ENCODE peak calls at places on chromosome 4, in six cellular contexts. V is naive thymus-derived CD8-positive, alpha-beta T cell; M is transverse colon; N is activated CD4-positive, alpha-beta T cell treated with anti-CD3 and anti-CD28 coated beads, Interleukin-2, amount 10 ng/mL, durations not matched to agents 7 days and 5 days; W is AG09319; U is astrocyte of the hippocampus. T is an unnamed sample.

GRCh38 chr4:95510877-95511276 is 37.9 kb downstream of the UNC5C start:
- DNase-seq in N (no peak), M (no peak), W (no peak), V (no peak), U (no peak), T (no peak)

GRCh38 chr4:153151535-153152452 is 52.4 kb upstream of the TRIM2 start:
- DNase-seq in V (no peak), W (no peak), N (no peak), U (peak), M (peak), T (no peak)

GRCh38 chr4:5474756-5475155 is 233.6 kb downstream of the EVC2 start:
- DNase-seq in U (peak), V (no peak), W (no peak), N (no peak), M (no peak), T (no peak)

GRCh38 chr4:1712216-1713002 is at the start of gene SLBP:
- DNase-seq in U (peak), N (peak), W (peak), M (peak), V (peak), T (peak)

GRCh38 chr4:174214102-174214878 is 69.2 kb downstream of the FBXO8 start:
- DNase-seq in W (no peak), U (peak), N (peak), V (peak), M (no peak), T (no peak)

GRCh38 chr4:158051401-158052235 is 121.2 kb downstream of the GASK1B start:
- DNase-seq in N (no peak), U (peak), V (no peak), W (peak), M (no peak), T (no peak)

GRCh38 chr4:81360722-81361121 is 111.0 kb downstream of the RASGEF1B start:
- DNase-seq in N (no peak), U (no peak), W (no peak), M (no peak), V (no peak), T (no peak)

GRCh38 chr4:6898763-6899162 is 10.9 kb upstream of the TBC1D14 start:
- DNase-seq in V (no peak), N (no peak), M (peak), W (no peak), U (no peak), T (peak)

GRCh38 chr4:168630445-168631187 is 133.8 kb downstream of the PALLD start:
- DNase-seq in N (no peak), U (peak), W (no peak), V (no peak), M (no peak), T (no peak)

GRCh38 chr4:147735413-147736301 is 3.8 kb downstream of the ARHGAP10 start:
- DNase-seq in U (peak), W (no peak), M (no peak), N (no peak), V (no peak), T (peak)

GRCh38 chr4:176393306-176394013 is 73.7 kb downstream of the SPCS3 start:
- DNase-seq in M (no peak), W (peak), U (no peak), N (no peak), V (no peak), T (no peak)

GRCh38 chr4:186725422-186726149 is 1.9 kb upstream of the FAT1 start:
- DNase-seq in W (no peak), U (peak), N (no peak), M (peak), V (no peak), T (no peak)

GRCh38 chr4:7034262-7035081 is 8.7 kb upstream of the TADA2B start:
- DNase-seq in W (no peak), N (no peak), U (peak), V (no peak), M (no peak), T (no peak)

GRCh38 chr4:180710643-180711337 is 1532.4 kb upstream of the TENM3 start:
- DNase-seq in V (no peak), M (no peak), W (no peak), U (peak), N (no peak), T (no peak)

GRCh38 chr4:165464338-165464737 is 85.5 kb downstream of the CPE start:
- DNase-seq in M (no peak), N (no peak), U (no peak), W (no peak), V (no peak), T (no peak)

GRCh38 chr4:115575851-115576250 is 462.4 kb upstream of the NDST4 start:
- DNase-seq in N (no peak), W (no peak), U (peak), M (no peak), V (no peak), T (no peak)

GRCh38 chr4:153929651-153930050 is 140.8 kb upstream of the SFRP2 start:
- DNase-seq in U (peak), V (no peak), W (no peak), M (no peak), N (no peak), T (no peak)

GRCh38 chr4:137693641-137694040 is 161.3 kb upstream of the PCDH18 start:
- DNase-seq in V (no peak), M (no peak), W (no peak), N (no peak), U (no peak), T (no peak)

GRCh38 chr4:158444621-158445020 is 77.1 kb upstream of the RXFP1 start:
- DNase-seq in U (peak), W (no peak), M (no peak), V (no peak), N (no peak), T (no peak)

GRCh38 chr4:41644288-41644914 is 104.1 kb downstream of the PHOX2B start:
- DNase-seq in W (no peak), U (peak), M (peak), N (peak), V (no peak), T (no peak)

GRCh38 chr4:174523003-174523693 is 860 bp upstream of the HPGD start:
- DNase-seq in N (no peak), M (peak), V (peak), U (peak), W (no peak), T (no peak)

GRCh38 chr4:44914223-44914622 is 187.9 kb upstream of the GNPDA2 start:
- DNase-seq in U (no peak), V (no peak), N (no peak), W (no peak), M (no peak), T (no peak)

GRCh38 chr4:69032847-69033638 is 63.2 kb upstream of the UGT2B7 start:
- DNase-seq in N (no peak), M (peak), W (no peak), V (no peak), U (no peak), T (no peak)

GRCh38 chr4:67558493-67558892 is at the start of gene STAP1:
- DNase-seq in M (peak), W (no peak), N (peak), V (peak), U (no peak), T (peak)

GRCh38 chr4:20809796-20810195 is 109.5 kb downstream of the PACRGL start:
- DNase-seq in W (no peak), V (no peak), U (no peak), M (no peak), N (no peak), T (no peak)

GRCh38 chr4:102492531-102493241 is 8.5 kb upstream of the NFKB1 start:
- DNase-seq in U (no peak), W (no peak), V (no peak), N (no peak), M (no peak), T (no peak)

GRCh38 chr4:23015821-23016220 is 323.1 kb downstream of the GBA3 start:
- DNase-seq in M (no peak), W (no peak), N (no peak), U (no peak), V (no peak), T (no peak)

GRCh38 chr4:168528131-168528949 is 31.5 kb downstream of the PALLD start:
- DNase-seq in N (no peak), U (no peak), M (no peak), V (no peak), W (no peak), T (no peak)

GRCh38 chr4:150518559-150518958 is 63.4 kb upstream of the MAB21L2 start:
- DNase-seq in U (peak), N (no peak), W (no peak), V (no peak), M (no peak), T (no peak)

GRCh38 chr4:5967783-5968182 is 50.4 kb downstream of the C4orf50 start:
- DNase-seq in V (no peak), U (no peak), N (no peak), M (no peak), W (no peak), T (no peak)

GRCh38 chr4:184306949-184307348 is 89.3 kb upstream of the ENPP6 start:
- DNase-seq in W (no peak), U (no peak), V (no peak), M (no peak), N (no peak), T (no peak)

GRCh38 chr4:68316193-68316969 is 33.5 kb downstream of the YTHDC1 start:
- DNase-seq in N (no peak), W (no peak), V (no peak), U (no peak), M (no peak), T (no peak)

GRCh38 chr4:72970756-72971155 is 98.8 kb downstream of the COX18 start:
- DNase-seq in U (no peak), M (no peak), N (no peak), W (no peak), V (no peak), T (no peak)

T was measured in CD4-positive, CD25-positive, alpha-beta regulatory T cell.